ENCODE peak calls at places on chromosomes 7 and 10, in six cellular contexts. O, I, G, R, D and Q are unnamed samples.

GRCh38 chr10:75097666-75098285 is 13.7 kb upstream of the SAMD8 start:
- DNase-seq in O (no peak), I (no peak), G (no peak), R (no peak), D (no peak), Q (no peak)

GRCh38 chr7:150372271-150373048 is 3.8 kb downstream of the REPIN1 start:
- DNase-seq in O (no peak), I (no peak), G (no peak), R (no peak), D (no peak), Q (no peak)

GRCh38 chr10:99569253-99569939 is 36.7 kb downstream of the NKX2-3 start:
- DNase-seq in O (no peak), I (no peak), G (no peak), R (no peak), D (no peak), Q (no peak)

GRCh38 chr10:114140036-114140435 is 34.0 kb downstream of the CCDC186 start:
- DNase-seq in O (no peak), I (no peak), G (no peak), R (no peak), D (no peak), Q (no peak)

GRCh38 chr7:55021053-55021452 is 2.2 kb downstream of the EGFR start:
- DNase-seq in O (no peak), I (no peak), G (no peak), R (no peak), D (no peak), Q (no peak)

GRCh38 chr7:151694828-151695580 is 175.3 kb upstream of the RHEB start:
- DNase-seq in O (no peak), I (peak), G (peak), R (no peak), D (peak), Q (peak)

GRCh38 chr10:126458453-126458852 is 70.2 kb upstream of the ADAM12 start:
- DNase-seq in O (no peak), I (no peak), G (no peak), R (no peak), D (no peak), Q (no peak)

GRCh38 chr10:33280217-33280616 is 54.2 kb downstream of the NRP1 start:
- DNase-seq in O (no peak), I (no peak), G (no peak), R (no peak), D (no peak), Q (no peak)

GRCh38 chr10:24463683-24464426 is 254.9 kb downstream of the KIAA1217 start:
- DNase-seq in O (no peak), I (no peak), G (no peak), R (no peak), D (no peak), Q (no peak)

GRCh38 chr7:27418544-27418943 is 175.9 kb downstream of the EVX1 start:
- DNase-seq in O (no peak), I (no peak), G (no peak), R (no peak), D (no peak), Q (no peak)

GRCh38 chr10:24873281-24873683 is 79.1 kb downstream of the PRTFDC1 start:
- DNase-seq in O (no peak), I (no peak), G (no peak), R (no peak), D (no peak), Q (no peak)

GRCh38 chr7:216360-217300 is 24.3 kb downstream of the FAM20C start:
- DNase-seq in O (no peak), I (peak), G (no peak), R (no peak), D (peak), Q (peak)

GRCh38 chr7:155166673-155167370 is 96.7 kb downstream of the HTR5A start:
- DNase-seq in O (no peak), I (no peak), G (no peak), R (no peak), D (peak), Q (no peak)

GRCh38 chr10:4061441-4061951 is 276.5 kb upstream of the KLF6 start:
- DNase-seq in O (no peak), I (peak), G (no peak), R (no peak), D (peak), Q (peak)